ENCODE peak calls at places on chromosomes 12 and 14, in four cellular contexts. I, J, X and Z are unnamed samples.

GRCh38 chr14:32008602-32009193 is 68.4 kb upstream of the ARHGAP5 start:
- DNase-seq in I (no peak), X (no peak), J (no peak), Z (no peak)

GRCh38 chr12:129467749-129468148 is 436.1 kb downstream of the TMEM132D start:
- DNase-seq in J (no peak), X (no peak), I (no peak), Z (no peak)

GRCh38 chr12:21528953-21529352 is 2.9 kb downstream of the SPX start:
- DNase-seq in X (no peak), J (no peak), I (no peak), Z (no peak)

GRCh38 chr14:89393346-89393745 is 23.7 kb downstream of the FOXN3 start:
- DNase-seq in X (no peak), I (no peak), J (no peak), Z (no peak)

GRCh38 chr14:58243790-58244555 is 670 bp upstream of the PSMA3 start:
- DNase-seq in X (peak), I (no peak), J (no peak), Z (no peak)

GRCh38 chr12:47715393-47715876 is 9.6 kb upstream of the RPAP3 start:
- DNase-seq in X (peak), I (peak), J (no peak), Z (peak)

GRCh38 chr12:15772405-15773018 is 16.7 kb downstream of the EPS8 start:
- DNase-seq in I (no peak), J (no peak), X (no peak), Z (no peak)

GRCh38 chr14:89443002-89443660 is 26.1 kb upstream of the FOXN3 start:
- DNase-seq in X (no peak), I (no peak), J (no peak), Z (no peak)

GRCh38 chr12:7075931-7076330 is 15.4 kb downstream of the C1S start:
- DNase-seq in J (no peak), I (no peak), X (no peak), Z (no peak)

GRCh38 chr12:57868870-57869609 is 22.5 kb upstream of the CTDSP2 start:
- DNase-seq in X (no peak), I (no peak), J (no peak), Z (no peak)

GRCh38 chr12:39804479-39805241 is 185.1 kb upstream of the ABCD2 start:
- DNase-seq in I (no peak), J (no peak), X (no peak), Z (no peak)

GRCh38 chr12:45279916-45280547 is 64.1 kb downstream of the ANO6 start:
- DNase-seq in J (no peak), X (no peak), I (peak), Z (no peak)

GRCh38 chr12:113186033-113186365 is 478 bp downstream of the RITA1 start:
- DNase-seq in J (no peak), X (peak), I (no peak), Z (no peak)
- TF ChIP-seq SPI1 in J (no peak), X (no peak), I (no peak), Z (no peak)

GRCh38 chr14:100533647-100534485 is 53.4 kb downstream of the BEGAIN start:
- DNase-seq in I (no peak), X (peak), J (no peak), Z (peak)
- TF ChIP-seq SPI1 in I (no peak), X (no peak), J (no peak), Z (no peak)

GRCh38 chr12:56808954-56809353 is 45.8 kb downstream of the HSD17B6 start:
- DNase-seq in I (no peak), X (no peak), J (no peak), Z (no peak)
- TF ChIP-seq SPI1 in I (no peak), X (no peak), J (no peak), Z (no peak)

DNA sequence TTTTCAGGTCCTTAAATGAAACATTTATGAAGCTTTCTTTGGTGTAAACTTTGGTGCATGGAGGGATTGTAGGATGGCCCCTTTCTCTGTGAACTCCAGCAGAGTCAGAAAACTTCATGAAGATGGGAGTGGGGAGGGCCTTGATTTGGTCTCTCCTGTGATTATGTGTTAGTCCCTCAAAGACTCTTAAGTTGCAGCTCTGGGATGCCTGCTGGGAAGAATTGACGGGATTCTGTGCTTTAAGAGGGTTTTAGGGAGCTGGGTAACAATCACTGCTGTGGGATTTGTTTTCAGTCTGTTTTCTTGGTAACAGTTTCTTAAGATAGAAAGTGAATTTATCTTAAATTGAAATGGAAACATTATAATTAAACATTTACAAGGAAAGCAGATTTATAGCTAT is 378.1 kb downstream of the AACS start:
- DNase-seq in X (no peak), I (no peak), J (no peak), Z (no peak)
- TF ChIP-seq SPI1 in X (no peak), I (no peak), J (no peak), Z (no peak)

DNA sequence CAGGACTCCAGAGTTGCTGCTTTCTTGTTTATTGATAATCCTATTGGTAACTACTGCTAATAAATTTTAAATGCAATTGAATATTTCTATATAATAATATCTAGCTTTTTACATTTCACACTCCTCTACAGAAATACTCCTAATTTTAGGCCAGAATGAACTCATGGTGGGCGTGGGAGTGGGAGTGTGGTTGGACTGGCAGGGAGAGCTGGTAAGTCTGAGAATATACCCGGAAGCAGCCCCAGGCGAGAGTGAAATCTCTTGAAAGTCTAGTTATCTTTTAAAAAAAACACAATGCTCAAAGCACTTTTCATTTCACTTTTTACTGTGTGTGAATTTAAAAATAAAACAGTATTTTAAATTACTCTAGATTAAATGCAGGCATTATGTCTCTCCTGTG is 4.7 kb downstream of the TMEM263 start:
- DNase-seq in I (no peak), X (no peak), J (no peak), Z (no peak)
- TF ChIP-seq SPI1 in I (no peak), X (no peak), J (no peak), Z (no peak)

GRCh38 chr14:33685026-33685425 is 265.8 kb downstream of the EGLN3 start:
- DNase-seq in X (no peak), I (no peak), J (no peak), Z (no peak)
- TF ChIP-seq SPI1 in X (no peak), I (no peak), J (no peak), Z (no peak)

GRCh38 chr14:73243748-73244147 is 6.4 kb downstream of the PAPLN start:
- DNase-seq in X (no peak), J (no peak), I (no peak), Z (no peak)
- TF ChIP-seq SPI1 in X (no peak), J (no peak), I (no peak), Z (no peak)